ENCODE peak calls at places on chromosomes 11 and 22, in five cellular contexts. C is heart left ventricle, I is thyroid gland, G is HCT116, M is body of pancreas. E is an unnamed sample. For H3K4me1, the result is how much of the 10 kb centered on the place peaks cover.

GRCh38 chr11:13354335-13354734 is 76.7 kb downstream of the BMAL1 start:
- DNase-seq in G (no peak), I (no peak), C (no peak), M (no peak), E (no peak)

GRCh38 chr22:43310798-43311197 is 32.4 kb downstream of the SCUBE1 start:
- DNase-seq in I (no peak), G (no peak), C (no peak), M (no peak), E (no peak)

GRCh38 chr11:13889566-13890214 is 72.8 kb upstream of the SPON1 start:
- DNase-seq in I (peak), M (no peak), G (no peak), C (no peak), E (no peak)

GRCh38 chr11:75743711-75744563 is 24.6 kb upstream of the DGAT2 start:
- DNase-seq in C (no peak), I (no peak), M (no peak), G (no peak), E (no peak)

GRCh38 chr11:48013269-48013901 is 33.0 kb downstream of the PTPRJ start:
- DNase-seq in G (no peak), M (no peak), C (peak), I (peak), E (peak)

GRCh38 chr11:116189378-116190170 is 583.2 kb downstream of the BUD13 start:
- DNase-seq in G (no peak), I (no peak), M (no peak), C (no peak), E (no peak)

GRCh38 chr11:63620928-63621539 is 6.8 kb upstream of the PLAAT3 start:
- DNase-seq in G (no peak), I (no peak), C (no peak), M (no peak), E (no peak)

GRCh38 chr11:37963440-37963839 is 1365.4 kb upstream of the RAG2 start:
- DNase-seq in G (no peak), M (no peak), I (no peak), C (no peak), E (no peak)

GRCh38 chr22:24588756-24589481 is 4.0 kb downstream of the LRRC75B start:
- DNase-seq in M (no peak), G (no peak), C (no peak), I (no peak), E (no peak)

GRCh38 chr11:6319879-6320410 is 356 bp downstream of the CAVIN3 start:
- DNase-seq in I (peak), G (peak), C (peak), M (peak), E (peak)

GRCh38 chr11:124329787-124330478 is 9.9 kb upstream of the OR8D2 start:
- DNase-seq in C (no peak), M (no peak), I (no peak), G (no peak), E (no peak)
- TF ChIP-seq CTCF in C (no peak), M (peak), I (peak), G (peak), E (no peak)

DNA sequence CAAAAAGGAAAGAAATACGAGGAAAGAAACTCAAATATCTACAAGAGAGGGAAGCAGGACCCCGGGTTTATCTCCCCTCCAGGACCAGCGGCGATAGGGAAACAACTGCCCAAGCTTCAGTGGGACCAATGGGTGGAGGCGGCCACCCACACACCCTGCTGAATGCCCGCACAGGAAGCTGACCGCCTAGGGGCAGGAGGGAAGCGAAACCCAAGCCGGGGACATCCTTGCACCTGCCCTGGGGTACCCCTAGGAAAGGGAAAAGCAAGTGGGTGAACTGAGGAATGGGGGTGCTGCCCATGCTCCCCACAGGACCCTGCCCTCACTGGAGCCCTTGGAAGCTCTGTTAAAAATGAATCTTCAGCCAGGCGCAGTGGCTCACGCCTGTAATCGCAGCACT is 27.6 kb upstream of the HMOX1 start:
- DNase-seq in M (no peak), C (peak), G (no peak), I (no peak), E (no peak)
- H3K4me1 ChIP-seq in M (under half), C (under half), G (under half), I (under half), E (under half)

DNA sequence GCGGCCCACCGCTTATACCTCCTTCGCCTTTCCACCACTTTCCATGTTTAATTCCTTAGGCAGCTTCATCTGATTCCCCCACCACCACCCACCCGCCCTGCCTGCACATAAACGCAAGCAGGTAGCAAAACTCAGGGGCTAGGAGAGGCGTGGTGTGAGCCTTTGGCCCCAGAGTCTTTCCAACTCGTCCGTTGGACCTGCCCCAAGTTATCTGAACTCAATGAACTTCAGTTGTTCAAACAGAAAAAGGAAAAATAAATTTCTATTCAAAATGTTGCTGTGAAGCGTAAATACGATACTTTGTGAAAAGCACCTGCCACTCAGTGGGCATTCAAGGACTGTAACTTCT is 818 bp upstream of the CDON start:
- DNase-seq in M (no peak), C (no peak), I (no peak), G (no peak), E (no peak)
- H3K4me3 ChIP-seq in M (no peak), C (peak), I (no peak), G (peak), E (no peak)

GRCh38 chr11:27276141-27276540 is 86.9 kb downstream of the CCDC34 start:
- DNase-seq in G (no peak), C (no peak), M (no peak), I (no peak), E (no peak)
- TF ChIP-seq CTCF in G (no peak), C (no peak), M (no peak), I (no peak), E (no peak)

GRCh38 chr22:50205781-50206569 is 5.2 kb downstream of the SELENOO start:
- DNase-seq in C (no peak), G (no peak), I (no peak), M (no peak), E (no peak)
- H3K4me1 ChIP-seq in C (under half), G (under half), I (under half), M (under half), E (under half)

GRCh38 chr22:30275625-30276024 is 9.0 kb upstream of the OSM start:
- DNase-seq in M (no peak), I (no peak), C (no peak), G (no peak), E (no peak)
- H3K4me3 ChIP-seq in M (no peak), I (no peak), C (no peak), G (no peak), E (no peak)